ENCODE peak calls at places on chromosomes 7 and 10, in eight cellular contexts. W is CD4-positive, alpha-beta T cell; G is transverse colon; X is AG04450; P is endodermal cell; M is lower lobe of right lung; E is testis; R is small intestine. T is an unnamed sample.

GRCh38 chr7:31000161-31000693 is 36.5 kb downstream of the GHRHR start:
- DNase-seq in G (no peak), W (no peak), E (no peak), X (no peak), R (no peak), P (peak; percentile 75), M (no peak), T (no peak)

GRCh38 chr10:113619401-113619800 is 44.4 kb downstream of the NRAP start:
- DNase-seq in R (no peak), X (no peak), E (no peak), W (no peak), G (no peak), M (no peak), P (no peak), T (no peak)

GRCh38 chr7:65225422-65226006 is 148.1 kb upstream of the ZNF92 start:
- DNase-seq in E (no peak), P (no peak), W (no peak), X (no peak), M (no peak), G (no peak), R (no peak), T (no peak)

GRCh38 chr7:84196007-84196551 is 1.5 kb upstream of the SEMA3A start:
- DNase-seq in G (no peak), E (no peak), R (no peak), X (no peak), M (no peak), W (no peak), P (peak; percentile 57), T (no peak)

GRCh38 chr7:27098493-27099223 is 2.9 kb upstream of the HOXA1 start:
- DNase-seq in G (peak; percentile 73), E (no peak), P (peak; percentile 67), W (no peak), X (no peak), R (no peak), M (no peak), T (no peak)

GRCh38 chr10:121325490-121326231 is 272.6 kb downstream of the FGFR2 start:
- DNase-seq in M (no peak), X (no peak), P (no peak), E (no peak), G (no peak), R (peak; percentile 52), W (no peak), T (peak; percentile 83)

GRCh38 chr7:148589640-148590039 is 926 bp upstream of the C7orf33 start:
- DNase-seq in X (no peak), M (no peak), R (no peak), E (no peak), P (peak; percentile 71), W (no peak), G (no peak), T (no peak)

GRCh38 chr7:70455925-70456324 is 676.0 kb upstream of the GALNT17 start:
- DNase-seq in X (no peak), W (no peak), R (no peak), P (no peak), E (no peak), G (no peak), M (no peak), T (no peak)

GRCh38 chr7:25854059-25854458 is 297.9 kb upstream of the NFE2L3 start:
- DNase-seq in W (no peak), X (no peak), E (no peak), R (no peak), M (no peak), P (peak; percentile 58), G (no peak), T (no peak)
- H3K27ac ChIP-seq in W (no peak overlapping the region), X (no peak overlapping the region), E (peak overlapping the region; percentile 66), R (no peak overlapping the region), M (no peak overlapping the region), P (peak overlapping the region; percentile 89), G (peak overlapping the region; percentile 94), T (no peak overlapping the region)

DNA sequence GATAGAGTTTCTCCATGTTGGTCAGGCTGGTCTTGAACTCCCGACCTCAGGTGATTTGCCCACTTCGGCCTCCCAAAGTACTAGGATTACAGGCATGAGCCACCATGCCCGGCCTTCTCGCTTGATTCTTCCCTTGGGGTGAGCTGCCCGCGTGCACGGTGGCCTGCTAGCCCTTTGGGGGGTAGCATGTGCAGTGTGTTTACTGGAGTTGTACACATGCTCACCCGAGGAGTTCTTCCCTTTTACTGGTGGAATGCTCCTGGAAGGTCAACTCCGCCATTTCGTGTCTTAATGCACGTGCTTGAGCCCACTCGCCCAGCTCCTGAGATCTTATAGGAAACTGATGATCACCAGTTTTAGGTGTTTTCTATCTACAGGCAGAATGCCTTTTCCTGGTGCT is 17.0 kb upstream of the ADAMTS14 start:
- DNase-seq in G (no peak), R (no peak), X (no peak), E (no peak), P (no peak), M (no peak), W (no peak), T (no peak)
- H3K27ac ChIP-seq in G (no peak overlapping the region), R (no peak overlapping the region), X (no peak overlapping the region), E (no peak overlapping the region), P (no peak overlapping the region), M (no peak overlapping the region), W (no peak overlapping the region), T (no peak overlapping the region)

DNA sequence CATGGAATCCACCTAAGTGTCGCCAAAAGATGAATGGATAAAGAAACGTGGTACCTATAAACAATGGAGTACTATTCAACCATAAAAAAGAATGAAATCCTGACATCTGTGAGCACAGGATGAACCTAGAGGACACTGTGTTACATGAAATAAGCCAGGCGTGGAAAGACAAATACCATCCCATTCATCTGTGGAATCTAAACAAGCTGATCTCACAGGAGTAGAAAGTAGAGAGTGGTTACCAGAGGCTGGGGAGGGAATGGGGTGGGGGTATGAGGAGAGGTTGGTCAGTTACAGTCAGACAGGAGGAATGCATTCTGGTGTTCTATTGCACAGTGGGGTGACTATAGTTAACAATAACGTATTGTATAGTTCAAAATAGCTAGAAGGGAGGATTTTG is 78.3 kb upstream of the RHEB start:
- DNase-seq in E (no peak), R (no peak), M (no peak), W (no peak), P (no peak), X (peak; percentile 73), G (no peak), T (peak; percentile 45)
- H3K27ac ChIP-seq in E (no peak overlapping the region), R (no peak overlapping the region), M (no peak overlapping the region), W (no peak overlapping the region), P (no peak overlapping the region), X (peak overlapping the region; percentile 60), G (peak overlapping the region; percentile 71), T (peak overlapping the region; percentile 57)

GRCh38 chr7:47785923-47786556 is 162.2 kb downstream of the PKD1L1 start:
- DNase-seq in M (no peak), W (no peak), X (no peak), E (no peak), R (no peak), G (no peak), P (no peak), T (no peak)
- H3K27ac ChIP-seq in M (peak overlapping the region; percentile 48), W (no peak overlapping the region), X (peak overlapping the region; percentile 97), E (no peak overlapping the region), R (no peak overlapping the region), G (peak overlapping the region; percentile 76), P (peak overlapping the region; percentile 64), T (peak overlapping the region; percentile 84)